ENCODE peak calls at places on chromosomes 13 and 19, in four cellular contexts. One of them, this sample, is unnamed.

GRCh38 chr19:50321831-50322230 is 7.3 kb downstream of the KCNC3 start:
- DNase-seq in hepatocyte: no peak
- DNase-seq in IMR-90: no peak
- DNase-seq in left ventricle myocardium inferior: no peak
- DNase-seq in this sample: no peak

GRCh38 chr13:36293497-36293896 is 4.1 kb downstream of the CCDC169 start:
- DNase-seq in hepatocyte: no peak
- DNase-seq in IMR-90: no peak
- DNase-seq in left ventricle myocardium inferior: no peak
- DNase-seq in this sample: no peak

GRCh38 chr19:741506-742131 is 9.3 kb upstream of the MISP start:
- DNase-seq in hepatocyte: no peak
- DNase-seq in IMR-90: no peak
- DNase-seq in left ventricle myocardium inferior: no peak
- DNase-seq in this sample: peak; percentile 90

GRCh38 chr19:12899891-12900518 is 9.0 kb downstream of the GCDH start:
- DNase-seq in hepatocyte: no peak
- DNase-seq in IMR-90: no peak
- DNase-seq in left ventricle myocardium inferior: no peak
- DNase-seq in this sample: no peak

GRCh38 chr13:38785490-38785889 is 98.6 kb downstream of the FREM2 start:
- DNase-seq in hepatocyte: no peak
- DNase-seq in IMR-90: no peak
- DNase-seq in left ventricle myocardium inferior: no peak
- DNase-seq in this sample: no peak

GRCh38 chr19:45499196-45500180 is 1.2 kb downstream of the PPM1N start:
- DNase-seq in hepatocyte: peak; percentile 64
- DNase-seq in IMR-90: no peak
- DNase-seq in left ventricle myocardium inferior: no peak
- DNase-seq in this sample: peak; percentile 100

GRCh38 chr13:46297338-46297737 is 85.6 kb downstream of the LRRC63 start:
- DNase-seq in hepatocyte: no peak
- DNase-seq in IMR-90: peak; percentile 7
- DNase-seq in left ventricle myocardium inferior: no peak
- DNase-seq in this sample: no peak

GRCh38 chr19:15779756-15780476 is 7.5 kb upstream of the OR10H5 start:
- DNase-seq in hepatocyte: no peak
- DNase-seq in IMR-90: no peak
- DNase-seq in left ventricle myocardium inferior: peak; percentile 73
- DNase-seq in this sample: no peak

GRCh38 chr13:53343345-53343744 is 314.7 kb downstream of the OLFM4 start:
- DNase-seq in hepatocyte: no peak
- DNase-seq in IMR-90: no peak
- DNase-seq in left ventricle myocardium inferior: no peak
- DNase-seq in this sample: peak; percentile 74

GRCh38 chr13:50685491-50685890 is 158.0 kb downstream of the DLEU7 start:
- DNase-seq in hepatocyte: no peak
- DNase-seq in IMR-90: no peak
- DNase-seq in left ventricle myocardium inferior: peak; percentile 87
- DNase-seq in this sample: peak; percentile 44

GRCh38 chr19:29532956-29533355 is 7.2 kb downstream of the VSTM2B start:
- DNase-seq in hepatocyte: no peak
- DNase-seq in IMR-90: no peak
- DNase-seq in left ventricle myocardium inferior: no peak
- DNase-seq in this sample: no peak

GRCh38 chr13:75996582-75996981 is 360.5 kb downstream of the LMO7 start:
- DNase-seq in hepatocyte: no peak
- DNase-seq in IMR-90: no peak
- DNase-seq in left ventricle myocardium inferior: no peak
- DNase-seq in this sample: no peak

GRCh38 chr13:33610471-33611015 is 207.4 kb upstream of the RFC3 start:
- DNase-seq in hepatocyte: no peak
- DNase-seq in IMR-90: no peak
- DNase-seq in left ventricle myocardium inferior: peak; percentile 78
- DNase-seq in this sample: peak; percentile 60

GRCh38 chr13:37429976-37430375 is 168.6 kb downstream of the POSTN start:
- DNase-seq in hepatocyte: no peak
- DNase-seq in IMR-90: peak; percentile 98
- DNase-seq in left ventricle myocardium inferior: no peak
- DNase-seq in this sample: no peak

GRCh38 chr13:111249637-111250360 is 70.6 kb upstream of the TEX29 start:
- DNase-seq in hepatocyte: no peak
- DNase-seq in IMR-90: no peak
- DNase-seq in left ventricle myocardium inferior: no peak
- DNase-seq in this sample: no peak

GRCh38 chr13:96238861-96239260 is 149.0 kb downstream of the HS6ST3 start:
- DNase-seq in hepatocyte: no peak
- DNase-seq in IMR-90: no peak
- DNase-seq in left ventricle myocardium inferior: no peak
- DNase-seq in this sample: no peak

GRCh38 chr19:58007285-58007684 is 4.7 kb upstream of the ZNF606 start:
- DNase-seq in hepatocyte: no peak
- DNase-seq in IMR-90: no peak
- DNase-seq in left ventricle myocardium inferior: no peak
- DNase-seq in this sample: peak; percentile 81

GRCh38 chr13:67204731-67205130 is 25.4 kb downstream of the PCDH9 start:
- DNase-seq in hepatocyte: no peak
- DNase-seq in IMR-90: no peak
- DNase-seq in left ventricle myocardium inferior: no peak
- DNase-seq in this sample: no peak

GRCh38 chr13:109783815-109784589 is 2.4 kb downstream of the IRS2 start:
- DNase-seq in hepatocyte: no peak
- DNase-seq in IMR-90: no peak
- DNase-seq in left ventricle myocardium inferior: no peak
- DNase-seq in this sample: peak; percentile 32

GRCh38 chr19:39327990-39328705 is 7.5 kb upstream of the LRFN1 start:
- DNase-seq in hepatocyte: peak; percentile 91
- DNase-seq in IMR-90: peak; percentile 53
- DNase-seq in left ventricle myocardium inferior: peak; percentile 82
- DNase-seq in this sample: peak; percentile 94

GRCh38 chr13:24274452-24274971 is 34.9 kb upstream of the C1QTNF9 start:
- DNase-seq in hepatocyte: no peak
- DNase-seq in IMR-90: peak; percentile 59
- DNase-seq in left ventricle myocardium inferior: peak; percentile 62
- DNase-seq in this sample: no peak

GRCh38 chr19:18439025-18439909 is 1.3 kb upstream of the ISYNA1 start:
- DNase-seq in hepatocyte: no peak
- DNase-seq in IMR-90: peak; percentile 77
- DNase-seq in left ventricle myocardium inferior: no peak
- DNase-seq in this sample: peak; percentile 56

GRCh38 chr19:48975947-48976847 is 11.1 kb downstream of the FTL start:
- DNase-seq in hepatocyte: no peak
- DNase-seq in IMR-90: no peak
- DNase-seq in left ventricle myocardium inferior: no peak
- DNase-seq in this sample: peak; percentile 93
- H3K27ac ChIP-seq in hepatocyte: no peak overlapping the region
- H3K27ac ChIP-seq in IMR-90: no peak overlapping the region
- H3K27ac ChIP-seq in left ventricle myocardium inferior: peak overlapping the region; percentile 91
- H3K27ac ChIP-seq in this sample: no peak overlapping the region

DNA sequence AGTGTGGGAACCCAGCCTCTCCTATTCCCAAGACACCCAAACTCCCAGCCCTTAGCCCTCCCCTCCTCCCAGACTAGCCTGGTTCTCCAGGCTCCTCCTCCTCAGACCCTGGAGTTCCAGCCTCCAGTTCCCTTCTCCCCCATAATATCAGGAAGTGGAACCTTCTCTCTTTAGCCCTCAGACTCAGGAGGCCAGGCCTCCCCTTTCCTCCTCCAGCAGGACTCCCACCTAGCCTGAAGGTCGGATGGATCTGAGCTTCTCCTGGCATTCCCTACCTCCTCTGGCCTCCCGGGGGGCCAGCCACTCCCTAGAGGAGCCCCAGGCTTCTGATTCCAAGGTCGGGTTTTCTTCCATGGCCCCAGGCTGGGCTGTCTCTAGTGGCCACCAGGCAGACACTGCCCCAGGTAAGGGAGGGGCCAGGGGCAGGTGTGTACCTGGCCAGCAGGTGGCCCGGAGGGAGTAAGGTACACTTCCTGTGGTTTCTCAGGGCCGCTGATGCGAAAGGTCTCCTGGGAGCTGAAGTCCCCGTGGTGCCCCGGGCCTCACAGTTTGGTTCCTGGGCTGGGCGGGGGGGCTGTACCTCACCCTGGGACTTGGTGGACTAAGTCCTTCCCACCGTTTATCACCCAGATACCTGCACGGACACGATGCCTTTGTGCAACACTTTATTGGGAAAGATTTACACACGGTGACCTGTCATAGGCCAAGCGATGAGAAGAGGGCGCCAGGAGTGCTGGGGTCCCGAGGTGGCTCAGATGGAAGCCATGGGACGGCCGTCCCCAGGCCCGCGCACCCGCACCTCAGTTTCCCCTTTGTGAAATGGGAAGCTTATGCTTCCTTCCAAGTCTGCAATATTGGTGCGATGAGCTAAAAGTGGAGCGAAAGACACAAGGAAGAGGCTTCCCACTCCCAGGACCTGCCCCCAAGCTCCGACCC is at the start of gene TMC4:
- DNase-seq in hepatocyte: peak; percentile 93
- DNase-seq in IMR-90: no peak
- DNase-seq in left ventricle myocardium inferior: no peak
- DNase-seq in this sample: peak; percentile 97
- H3K27ac ChIP-seq in hepatocyte: peak within 1 kb of the TSS; percentile 98
- H3K27ac ChIP-seq in IMR-90: no peak within 1 kb of the TSS
- H3K27ac ChIP-seq in left ventricle myocardium inferior: peak within 1 kb of the TSS; percentile 65
- H3K27ac ChIP-seq in this sample: peak within 1 kb of the TSS; percentile 73

GRCh38 chr19:10006752-10007323 is 3.5 kb downstream of the COL5A3 start:
- DNase-seq in hepatocyte: no peak
- DNase-seq in IMR-90: no peak
- DNase-seq in left ventricle myocardium inferior: no peak
- DNase-seq in this sample: no peak

GRCh38 chr19:10005632-10006334 is 4.5 kb downstream of the COL5A3 start:
- DNase-seq in hepatocyte: no peak
- DNase-seq in IMR-90: no peak
- DNase-seq in left ventricle myocardium inferior: no peak
- DNase-seq in this sample: no peak

GRCh38 chr19:10007366-10007765 is 2.9 kb downstream of the COL5A3 start:
- DNase-seq in hepatocyte: no peak
- DNase-seq in IMR-90: peak; percentile 47
- DNase-seq in left ventricle myocardium inferior: peak; percentile 57
- DNase-seq in this sample: no peak

GRCh38 chr19:10007811-10008211 is 2.5 kb downstream of the COL5A3 start:
- DNase-seq in hepatocyte: no peak
- DNase-seq in IMR-90: peak; percentile 80
- DNase-seq in left ventricle myocardium inferior: peak; percentile 63
- DNase-seq in this sample: no peak

DNA sequence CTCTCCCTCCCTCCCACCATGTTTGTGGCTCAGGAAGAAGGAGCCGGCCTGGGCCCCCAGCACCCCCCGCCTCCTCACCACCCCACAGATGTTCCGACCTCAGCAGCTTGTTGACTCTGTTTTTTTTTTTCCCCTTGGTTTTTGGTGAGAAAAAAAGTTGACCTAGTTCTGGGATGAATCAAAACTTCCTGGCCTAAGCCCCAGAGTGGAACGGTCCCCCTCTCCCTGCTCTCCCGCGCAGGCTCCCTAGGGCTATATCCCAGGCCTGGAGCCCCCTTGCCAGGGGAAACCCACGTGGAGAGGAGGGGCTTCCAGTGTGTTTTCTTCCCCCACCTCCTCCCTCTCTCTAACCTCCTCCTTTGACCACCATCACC is 4.0 kb downstream of the COL5A3 start:
- DNase-seq in hepatocyte: no peak
- DNase-seq in IMR-90: peak; percentile 72
- DNase-seq in left ventricle myocardium inferior: peak; percentile 66
- DNase-seq in this sample: no peak
- H3K27ac ChIP-seq in hepatocyte: peak overlapping the region; percentile 12
- H3K27ac ChIP-seq in IMR-90: no peak overlapping the region
- H3K27ac ChIP-seq in left ventricle myocardium inferior: peak overlapping the region; percentile 87
- H3K27ac ChIP-seq in this sample: no peak overlapping the region

GRCh38 chr13:44351505-44351854 is 22.1 kb upstream of the SERP2 start:
- DNase-seq in hepatocyte: no peak
- DNase-seq in IMR-90: no peak
- DNase-seq in left ventricle myocardium inferior: no peak
- DNase-seq in this sample: no peak

GRCh38 chr13:44352202-44352601 is 21.4 kb upstream of the SERP2 start:
- DNase-seq in hepatocyte: no peak
- DNase-seq in IMR-90: no peak
- DNase-seq in left ventricle myocardium inferior: no peak
- DNase-seq in this sample: no peak

GRCh38 chr13:44347905-44348304 is 25.7 kb upstream of the SERP2 start:
- DNase-seq in hepatocyte: no peak
- DNase-seq in IMR-90: peak; percentile 33
- DNase-seq in left ventricle myocardium inferior: no peak
- DNase-seq in this sample: no peak

GRCh38 chr13:44352671-44353070 is 21.0 kb upstream of the SERP2 start:
- DNase-seq in hepatocyte: no peak
- DNase-seq in IMR-90: no peak
- DNase-seq in left ventricle myocardium inferior: no peak
- DNase-seq in this sample: no peak

GRCh38 chr13:44350775-44351504 is 22.7 kb upstream of the SERP2 start:
- DNase-seq in hepatocyte: no peak
- DNase-seq in IMR-90: no peak
- DNase-seq in left ventricle myocardium inferior: no peak
- DNase-seq in this sample: peak; percentile 11
- H3K27ac ChIP-seq in hepatocyte: no peak overlapping the region
- H3K27ac ChIP-seq in IMR-90: no peak overlapping the region
- H3K27ac ChIP-seq in left ventricle myocardium inferior: no peak overlapping the region
- H3K27ac ChIP-seq in this sample: no peak overlapping the region

GRCh38 chr19:41263042-41263849 is 926 bp upstream of the HNRNPUL1 start:
- DNase-seq in hepatocyte: peak; percentile 80
- DNase-seq in IMR-90: peak; percentile 96
- DNase-seq in left ventricle myocardium inferior: peak; percentile 57
- DNase-seq in this sample: peak; percentile 33

GRCh38 chr19:41264581-41265375 is 606 bp downstream of the HNRNPUL1 start:
- DNase-seq in hepatocyte: peak; percentile 81
- DNase-seq in IMR-90: peak; percentile 34
- DNase-seq in left ventricle myocardium inferior: peak; percentile 54
- DNase-seq in this sample: peak; percentile 84

GRCh38 chr19:41263850-41264580 is at the start of gene HNRNPUL1:
- DNase-seq in hepatocyte: peak; percentile 99
- DNase-seq in IMR-90: peak; percentile 100
- DNase-seq in left ventricle myocardium inferior: peak; percentile 98
- DNase-seq in this sample: peak; percentile 100

GRCh38 chr19:41269055-41269454 is 4.9 kb downstream of the HNRNPUL1 start:
- DNase-seq in hepatocyte: no peak
- DNase-seq in IMR-90: no peak
- DNase-seq in left ventricle myocardium inferior: no peak
- DNase-seq in this sample: no peak

GRCh38 chr19:41265376-41266153 is 1.4 kb downstream of the HNRNPUL1 start:
- DNase-seq in hepatocyte: peak; percentile 55
- DNase-seq in IMR-90: peak; percentile 37
- DNase-seq in left ventricle myocardium inferior: no peak
- DNase-seq in this sample: peak; percentile 11
- H3K27ac ChIP-seq in hepatocyte: peak overlapping the region; percentile 99
- H3K27ac ChIP-seq in IMR-90: peak overlapping the region; percentile 93
- H3K27ac ChIP-seq in left ventricle myocardium inferior: peak overlapping the region; percentile 100
- H3K27ac ChIP-seq in this sample: peak overlapping the region; percentile 93

DNA sequence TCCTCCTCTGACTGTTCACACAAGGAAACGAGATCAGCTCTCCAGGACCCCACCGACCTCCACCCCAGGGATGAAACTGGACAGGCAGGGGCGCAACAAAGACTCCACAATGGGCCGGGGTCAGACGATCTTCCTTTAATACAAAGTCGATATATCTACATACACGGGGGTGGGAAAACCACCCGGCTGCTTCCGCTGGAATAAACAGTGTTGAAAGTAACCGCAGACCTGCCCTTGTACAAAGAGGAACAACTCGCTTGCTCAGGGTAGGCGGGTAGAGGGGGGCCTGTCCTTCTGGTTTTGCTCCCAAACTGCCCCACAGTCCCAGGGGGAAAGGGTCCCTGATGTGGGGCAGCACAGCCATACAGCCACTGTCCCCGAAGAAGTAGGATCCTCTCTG is 135.2 kb downstream of the PTPRS start:
- DNase-seq in hepatocyte: no peak
- DNase-seq in IMR-90: no peak
- DNase-seq in left ventricle myocardium inferior: no peak
- DNase-seq in this sample: no peak
- H3K27ac ChIP-seq in hepatocyte: no peak overlapping the region
- H3K27ac ChIP-seq in IMR-90: no peak overlapping the region
- H3K27ac ChIP-seq in left ventricle myocardium inferior: no peak overlapping the region
- H3K27ac ChIP-seq in this sample: no peak overlapping the region

This sample was measured in GM23338.